ENCODE peak calls at places on chromosomes 7 and 10, in nine cellular contexts. One of them, this sample, is unnamed.

GRCh38 chr10:122541541-122542002 is 19.0 kb upstream of the DMBT1 start:
- DNase-seq in fibroblast of mammary gland: peak; percentile 56
- DNase-seq in cardiac fibroblast: peak; percentile 46
- DNase-seq in left ventricle myocardium inferior: no peak
- DNase-seq in psoas muscle: no peak
- DNase-seq in epithelial cell of esophagus: no peak
- DNase-seq in GM23338: no peak
- DNase-seq in ovary: no peak
- DNase-seq in heart left ventricle: no peak
- DNase-seq in this sample: peak; percentile 37

GRCh38 chr7:142847353-142847752 is 7.5 kb upstream of the EPHB6 start:
- DNase-seq in psoas muscle: no peak
- DNase-seq in cardiac fibroblast: no peak
- DNase-seq in GM23338: no peak
- DNase-seq in heart left ventricle: no peak
- DNase-seq in ovary: no peak
- DNase-seq in fibroblast of mammary gland: no peak
- DNase-seq in epithelial cell of esophagus: no peak
- DNase-seq in left ventricle myocardium inferior: no peak
- DNase-seq in this sample: peak; percentile 37

GRCh38 chr7:80277434-80278427 is 143.1 kb downstream of the GNAI1 start:
- DNase-seq in heart left ventricle: no peak
- DNase-seq in cardiac fibroblast: peak; percentile 58
- DNase-seq in psoas muscle: no peak
- DNase-seq in epithelial cell of esophagus: peak; percentile 79
- DNase-seq in left ventricle myocardium inferior: no peak
- DNase-seq in ovary: no peak
- DNase-seq in GM23338: peak; percentile 11
- DNase-seq in fibroblast of mammary gland: peak; percentile 63
- DNase-seq in this sample: peak; percentile 88

GRCh38 chr10:79445217-79445707 is at the start of gene ZCCHC24:
- DNase-seq in psoas muscle: peak; percentile 62
- DNase-seq in epithelial cell of esophagus: peak; percentile 66
- DNase-seq in cardiac fibroblast: no peak
- DNase-seq in ovary: no peak
- DNase-seq in heart left ventricle: peak; percentile 69
- DNase-seq in GM23338: peak; percentile 69
- DNase-seq in left ventricle myocardium inferior: peak; percentile 60
- DNase-seq in fibroblast of mammary gland: no peak
- DNase-seq in this sample: peak; percentile 39

GRCh38 chr10:116692225-116692624 is 50.1 kb downstream of the HSPA12A start:
- DNase-seq in epithelial cell of esophagus: no peak
- DNase-seq in psoas muscle: no peak
- DNase-seq in fibroblast of mammary gland: no peak
- DNase-seq in ovary: no peak
- DNase-seq in heart left ventricle: no peak
- DNase-seq in GM23338: no peak
- DNase-seq in cardiac fibroblast: no peak
- DNase-seq in left ventricle myocardium inferior: no peak
- DNase-seq in this sample: no peak

GRCh38 chr10:30747633-30748032 is 118.1 kb upstream of the LYZL2 start:
- DNase-seq in left ventricle myocardium inferior: no peak
- DNase-seq in psoas muscle: no peak
- DNase-seq in GM23338: no peak
- DNase-seq in heart left ventricle: no peak
- DNase-seq in epithelial cell of esophagus: peak; percentile 20
- DNase-seq in ovary: no peak
- DNase-seq in cardiac fibroblast: no peak
- DNase-seq in fibroblast of mammary gland: peak; percentile 66
- DNase-seq in this sample: peak; percentile 22

GRCh38 chr7:146175716-146176115 is 59.1 kb downstream of the CNTNAP2 start:
- DNase-seq in heart left ventricle: no peak
- DNase-seq in left ventricle myocardium inferior: no peak
- DNase-seq in psoas muscle: no peak
- DNase-seq in cardiac fibroblast: peak; percentile 8
- DNase-seq in epithelial cell of esophagus: peak; percentile 0
- DNase-seq in ovary: no peak
- DNase-seq in GM23338: no peak
- DNase-seq in fibroblast of mammary gland: no peak
- DNase-seq in this sample: no peak

GRCh38 chr7:155802291-155802690 is 10.0 kb downstream of the SHH start:
- DNase-seq in cardiac fibroblast: no peak
- DNase-seq in psoas muscle: no peak
- DNase-seq in GM23338: no peak
- DNase-seq in ovary: no peak
- DNase-seq in heart left ventricle: no peak
- DNase-seq in epithelial cell of esophagus: no peak
- DNase-seq in fibroblast of mammary gland: no peak
- DNase-seq in left ventricle myocardium inferior: no peak
- DNase-seq in this sample: no peak

GRCh38 chr10:100562806-100563293 is 27.1 kb downstream of the HIF1AN start:
- DNase-seq in ovary: peak; percentile 21
- DNase-seq in left ventricle myocardium inferior: no peak
- DNase-seq in heart left ventricle: no peak
- DNase-seq in GM23338: peak; percentile 85
- DNase-seq in epithelial cell of esophagus: peak; percentile 36
- DNase-seq in cardiac fibroblast: peak; percentile 46
- DNase-seq in psoas muscle: no peak
- DNase-seq in fibroblast of mammary gland: peak; percentile 57
- DNase-seq in this sample: peak; percentile 29

GRCh38 chr10:119233821-119234220 is 26.4 kb downstream of the GRK5 start:
- DNase-seq in cardiac fibroblast: peak; percentile 78
- DNase-seq in heart left ventricle: no peak
- DNase-seq in fibroblast of mammary gland: no peak
- DNase-seq in epithelial cell of esophagus: no peak
- DNase-seq in GM23338: no peak
- DNase-seq in left ventricle myocardium inferior: no peak
- DNase-seq in ovary: no peak
- DNase-seq in psoas muscle: no peak
- DNase-seq in this sample: peak; percentile 21

GRCh38 chr7:95404316-95404715 is 8.1 kb upstream of the PON3 start:
- DNase-seq in psoas muscle: no peak
- DNase-seq in cardiac fibroblast: peak; percentile 7
- DNase-seq in heart left ventricle: peak; percentile 31
- DNase-seq in epithelial cell of esophagus: no peak
- DNase-seq in ovary: peak; percentile 28
- DNase-seq in left ventricle myocardium inferior: peak; percentile 22
- DNase-seq in fibroblast of mammary gland: peak; percentile 36
- DNase-seq in GM23338: no peak
- DNase-seq in this sample: no peak

GRCh38 chr7:157818701-157819516 is 482.1 kb downstream of the DNAJB6 start:
- DNase-seq in ovary: no peak
- DNase-seq in GM23338: no peak
- DNase-seq in epithelial cell of esophagus: no peak
- DNase-seq in fibroblast of mammary gland: no peak
- DNase-seq in heart left ventricle: no peak
- DNase-seq in left ventricle myocardium inferior: no peak
- DNase-seq in psoas muscle: no peak
- DNase-seq in cardiac fibroblast: no peak
- DNase-seq in this sample: no peak

GRCh38 chr7:7178906-7179305 is 3.4 kb upstream of the C1GALT1 start:
- DNase-seq in psoas muscle: no peak
- DNase-seq in GM23338: no peak
- DNase-seq in left ventricle myocardium inferior: no peak
- DNase-seq in cardiac fibroblast: no peak
- DNase-seq in heart left ventricle: no peak
- DNase-seq in fibroblast of mammary gland: peak; percentile 50
- DNase-seq in ovary: no peak
- DNase-seq in epithelial cell of esophagus: peak; percentile 88
- DNase-seq in this sample: peak; percentile 97

GRCh38 chr10:68261132-68261856 is 29.4 kb upstream of the ATOH7 start:
- DNase-seq in fibroblast of mammary gland: no peak
- DNase-seq in heart left ventricle: peak; percentile 91
- DNase-seq in psoas muscle: no peak
- DNase-seq in cardiac fibroblast: peak; percentile 18
- DNase-seq in GM23338: no peak
- DNase-seq in ovary: peak; percentile 17
- DNase-seq in epithelial cell of esophagus: no peak
- DNase-seq in left ventricle myocardium inferior: peak; percentile 76
- DNase-seq in this sample: no peak

GRCh38 chr7:55309040-55309991 is 55.8 kb upstream of the LANCL2 start:
- DNase-seq in ovary: no peak
- DNase-seq in fibroblast of mammary gland: no peak
- DNase-seq in cardiac fibroblast: no peak
- DNase-seq in epithelial cell of esophagus: no peak
- DNase-seq in left ventricle myocardium inferior: no peak
- DNase-seq in heart left ventricle: no peak
- DNase-seq in GM23338: no peak
- DNase-seq in psoas muscle: no peak
- DNase-seq in this sample: no peak

GRCh38 chr7:142323706-142324105 is 65.8 kb upstream of the PRSS58 start:
- DNase-seq in epithelial cell of esophagus: peak; percentile 41
- DNase-seq in left ventricle myocardium inferior: no peak
- DNase-seq in fibroblast of mammary gland: peak; percentile 27
- DNase-seq in GM23338: peak; percentile 92
- DNase-seq in ovary: no peak
- DNase-seq in psoas muscle: peak; percentile 27
- DNase-seq in heart left ventricle: no peak
- DNase-seq in cardiac fibroblast: no peak
- DNase-seq in this sample: peak; percentile 25

GRCh38 chr7:78232806-78233205 is 434.2 kb downstream of the PHTF2 start:
- DNase-seq in psoas muscle: no peak
- DNase-seq in cardiac fibroblast: no peak
- DNase-seq in fibroblast of mammary gland: peak; percentile 27
- DNase-seq in left ventricle myocardium inferior: no peak
- DNase-seq in GM23338: no peak
- DNase-seq in epithelial cell of esophagus: peak; percentile 4
- DNase-seq in heart left ventricle: no peak
- DNase-seq in ovary: no peak
- DNase-seq in this sample: no peak

GRCh38 chr10:59830601-59831259 is 75.6 kb downstream of the CCDC6 start:
- DNase-seq in psoas muscle: peak; percentile 29
- DNase-seq in heart left ventricle: peak; percentile 26
- DNase-seq in fibroblast of mammary gland: peak; percentile 70
- DNase-seq in cardiac fibroblast: peak; percentile 75
- DNase-seq in GM23338: peak; percentile 87
- DNase-seq in ovary: peak; percentile 62
- DNase-seq in left ventricle myocardium inferior: peak; percentile 26
- DNase-seq in epithelial cell of esophagus: peak; percentile 57
- DNase-seq in this sample: peak; percentile 51

GRCh38 chr7:129864042-129864441 is 88.7 kb downstream of the UBE2H start:
- DNase-seq in cardiac fibroblast: peak; percentile 94
- DNase-seq in GM23338: no peak
- DNase-seq in epithelial cell of esophagus: no peak
- DNase-seq in heart left ventricle: peak; percentile 37
- DNase-seq in psoas muscle: no peak
- DNase-seq in ovary: no peak
- DNase-seq in fibroblast of mammary gland: peak; percentile 37
- DNase-seq in left ventricle myocardium inferior: no peak
- DNase-seq in this sample: no peak

GRCh38 chr7:111329367-111330234 is 232.7 kb downstream of the IMMP2L start:
- DNase-seq in psoas muscle: no peak
- DNase-seq in fibroblast of mammary gland: peak; percentile 17
- DNase-seq in epithelial cell of esophagus: peak; percentile 35
- DNase-seq in cardiac fibroblast: peak; percentile 53
- DNase-seq in heart left ventricle: no peak
- DNase-seq in left ventricle myocardium inferior: no peak
- DNase-seq in GM23338: peak; percentile 5
- DNase-seq in ovary: no peak
- DNase-seq in this sample: peak; percentile 20
- TF ChIP-seq CTCF in psoas muscle: no peak
- TF ChIP-seq CTCF in fibroblast of mammary gland: no peak
- TF ChIP-seq CTCF in epithelial cell of esophagus: no peak
- TF ChIP-seq CTCF in cardiac fibroblast: no peak
- TF ChIP-seq CTCF in heart left ventricle: no peak
- TF ChIP-seq CTCF in left ventricle myocardium inferior: peak; percentile 18
- TF ChIP-seq CTCF in GM23338: peak; percentile 47
- TF ChIP-seq CTCF in ovary: no peak
- TF ChIP-seq CTCF in this sample: no peak

GRCh38 chr7:128007293-128007680 is 23.9 kb downstream of the LRRC4 start:
- DNase-seq in GM23338: no peak
- DNase-seq in fibroblast of mammary gland: no peak
- DNase-seq in cardiac fibroblast: no peak
- DNase-seq in ovary: no peak
- DNase-seq in psoas muscle: no peak
- DNase-seq in left ventricle myocardium inferior: no peak
- DNase-seq in epithelial cell of esophagus: no peak
- DNase-seq in heart left ventricle: no peak
- DNase-seq in this sample: no peak
- H3K4me3 ChIP-seq in GM23338: no peak overlapping the region
- H3K4me3 ChIP-seq in fibroblast of mammary gland: no peak overlapping the region
- H3K4me3 ChIP-seq in cardiac fibroblast: no peak overlapping the region
- H3K4me3 ChIP-seq in ovary: no peak overlapping the region
- H3K4me3 ChIP-seq in psoas muscle: no peak overlapping the region
- H3K4me3 ChIP-seq in left ventricle myocardium inferior: no peak overlapping the region
- H3K4me3 ChIP-seq in epithelial cell of esophagus: no peak overlapping the region
- H3K4me3 ChIP-seq in heart left ventricle: no peak overlapping the region
- H3K4me3 ChIP-seq in this sample: no peak overlapping the region

DNA sequence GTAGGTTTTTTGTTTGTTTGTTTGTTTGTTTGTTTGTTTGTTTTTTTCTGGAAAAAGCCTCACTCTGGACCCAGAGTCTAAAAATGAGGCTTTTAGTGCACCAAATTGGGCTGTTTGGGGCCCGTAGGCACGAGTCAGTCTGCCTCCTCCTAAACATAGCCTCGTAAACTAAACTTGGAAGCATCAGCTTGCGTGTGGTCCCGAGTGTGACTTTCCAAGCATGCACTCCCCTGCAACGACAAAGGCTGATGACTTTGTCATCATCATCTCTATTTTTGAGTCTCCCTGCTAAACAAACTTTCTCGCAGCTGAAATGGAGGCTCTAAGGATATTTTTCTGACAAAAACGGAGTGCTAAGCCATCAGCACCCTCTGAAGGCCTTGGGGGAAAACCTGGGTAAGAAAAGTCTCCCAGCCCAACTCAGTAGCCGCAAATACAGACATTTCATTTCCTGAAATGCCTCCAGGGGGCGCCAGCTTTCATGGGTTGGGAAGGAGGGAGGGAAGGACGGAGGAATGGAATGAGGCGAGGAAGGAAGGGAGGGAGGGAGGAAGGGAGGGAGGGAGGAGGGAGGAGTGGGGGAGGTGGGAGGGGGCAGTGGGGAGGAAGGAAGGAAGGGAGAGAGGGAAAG is 245.9 kb downstream of the KCNMA1 start:
- DNase-seq in ovary: peak; percentile 77
- DNase-seq in epithelial cell of esophagus: peak; percentile 83
- DNase-seq in GM23338: peak; percentile 98
- DNase-seq in left ventricle myocardium inferior: peak; percentile 51
- DNase-seq in fibroblast of mammary gland: peak; percentile 87
- DNase-seq in psoas muscle: peak; percentile 74
- DNase-seq in cardiac fibroblast: peak; percentile 89
- DNase-seq in heart left ventricle: peak; percentile 69
- DNase-seq in this sample: peak; percentile 72
- TF ChIP-seq CTCF in ovary: no peak
- TF ChIP-seq CTCF in epithelial cell of esophagus: peak; percentile 75
- TF ChIP-seq CTCF in GM23338: peak; percentile 81
- TF ChIP-seq CTCF in left ventricle myocardium inferior: peak; percentile 63
- TF ChIP-seq CTCF in fibroblast of mammary gland: peak; percentile 76
- TF ChIP-seq CTCF in psoas muscle: peak; percentile 59
- TF ChIP-seq CTCF in cardiac fibroblast: peak; percentile 73
- TF ChIP-seq CTCF in heart left ventricle: peak; percentile 48
- TF ChIP-seq CTCF in this sample: peak; percentile 66

DNA sequence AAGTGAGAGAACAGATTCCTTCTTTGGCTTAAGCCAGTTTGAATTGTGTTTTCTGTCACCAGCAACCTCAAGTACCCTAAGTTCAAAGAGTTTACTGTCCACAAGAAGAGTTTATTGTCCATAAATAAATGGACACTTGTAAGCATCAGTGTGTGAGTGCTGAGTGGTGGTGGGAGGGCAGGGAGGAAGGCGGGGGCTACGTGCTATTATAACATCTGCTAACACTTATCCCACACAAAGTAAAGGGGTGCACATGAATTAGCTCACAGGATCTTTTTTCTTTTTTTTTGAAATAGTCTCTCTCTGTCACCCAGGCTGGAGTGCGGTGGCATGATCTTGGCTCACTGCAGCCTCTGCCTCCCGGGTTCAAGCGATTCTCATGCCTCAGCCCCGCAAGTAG is 87.2 kb downstream of the MICALL2 start:
- DNase-seq in heart left ventricle: no peak
- DNase-seq in epithelial cell of esophagus: no peak
- DNase-seq in GM23338: no peak
- DNase-seq in cardiac fibroblast: no peak
- DNase-seq in left ventricle myocardium inferior: no peak
- DNase-seq in psoas muscle: no peak
- DNase-seq in ovary: no peak
- DNase-seq in fibroblast of mammary gland: no peak
- DNase-seq in this sample: no peak
- H3K4me3 ChIP-seq in heart left ventricle: no peak overlapping the region
- H3K4me3 ChIP-seq in epithelial cell of esophagus: no peak overlapping the region
- H3K4me3 ChIP-seq in GM23338: no peak overlapping the region
- H3K4me3 ChIP-seq in cardiac fibroblast: no peak overlapping the region
- H3K4me3 ChIP-seq in left ventricle myocardium inferior: no peak overlapping the region
- H3K4me3 ChIP-seq in psoas muscle: no peak overlapping the region
- H3K4me3 ChIP-seq in ovary: no peak overlapping the region
- H3K4me3 ChIP-seq in fibroblast of mammary gland: no peak overlapping the region
- H3K4me3 ChIP-seq in this sample: no peak overlapping the region

This sample was measured in bronchial epithelial cell.